ENCODE peak calls at places on chromosomes 6 and 20, in seven cellular contexts. E, Y, D, R, K, A and B are unnamed samples.

GRCh38 chr6:158286413-158286812 is 25.9 kb upstream of the TULP4 start:
- DNase-seq in E (no peak), A (no peak), Y (no peak), K (no peak), R (no peak), D (no peak), B (no peak)

GRCh38 chr6:142926494-142927273 is 18.3 kb downstream of the HIVEP2 start:
- DNase-seq in A (peak), D (peak), K (peak), R (no peak), Y (peak), E (peak), B (peak)

GRCh38 chr6:28537509-28538140 is 11.9 kb downstream of the GPX5 start:
- DNase-seq in E (peak), K (no peak), A (no peak), D (no peak), R (no peak), Y (no peak), B (no peak)

GRCh38 chr6:108841377-108841855 is 6.8 kb upstream of the ARMC2 start:
- DNase-seq in D (peak), E (no peak), R (no peak), Y (no peak), A (no peak), K (no peak), B (no peak)

GRCh38 chr6:139037490-139037889 is 8.9 kb downstream of the ABRACL start:
- DNase-seq in K (no peak), R (no peak), Y (no peak), D (no peak), E (no peak), A (no peak), B (no peak)

GRCh38 chr20:50679753-50680105 is 11.6 kb downstream of the RIPOR3 start:
- DNase-seq in Y (no peak), K (no peak), R (no peak), A (no peak), D (no peak), E (no peak), B (no peak)

GRCh38 chr6:56349196-56349595 is 101.8 kb upstream of the COL21A1 start:
- DNase-seq in R (no peak), Y (no peak), D (no peak), A (no peak), K (no peak), E (no peak), B (no peak)

GRCh38 chr6:17527076-17527475 is 73.0 kb upstream of the FAM8A1 start:
- DNase-seq in R (no peak), D (no peak), K (no peak), A (no peak), E (no peak), Y (no peak), B (no peak)

GRCh38 chr6:39496951-39497350 is 174.4 kb upstream of the KCNK16 start:
- DNase-seq in A (no peak), R (no peak), D (peak), K (no peak), Y (no peak), E (no peak), B (no peak)
- TF ChIP-seq CTCF in A (no peak), R (no peak), D (no peak), K (no peak), Y (no peak), E (no peak), B (no peak)

DNA sequence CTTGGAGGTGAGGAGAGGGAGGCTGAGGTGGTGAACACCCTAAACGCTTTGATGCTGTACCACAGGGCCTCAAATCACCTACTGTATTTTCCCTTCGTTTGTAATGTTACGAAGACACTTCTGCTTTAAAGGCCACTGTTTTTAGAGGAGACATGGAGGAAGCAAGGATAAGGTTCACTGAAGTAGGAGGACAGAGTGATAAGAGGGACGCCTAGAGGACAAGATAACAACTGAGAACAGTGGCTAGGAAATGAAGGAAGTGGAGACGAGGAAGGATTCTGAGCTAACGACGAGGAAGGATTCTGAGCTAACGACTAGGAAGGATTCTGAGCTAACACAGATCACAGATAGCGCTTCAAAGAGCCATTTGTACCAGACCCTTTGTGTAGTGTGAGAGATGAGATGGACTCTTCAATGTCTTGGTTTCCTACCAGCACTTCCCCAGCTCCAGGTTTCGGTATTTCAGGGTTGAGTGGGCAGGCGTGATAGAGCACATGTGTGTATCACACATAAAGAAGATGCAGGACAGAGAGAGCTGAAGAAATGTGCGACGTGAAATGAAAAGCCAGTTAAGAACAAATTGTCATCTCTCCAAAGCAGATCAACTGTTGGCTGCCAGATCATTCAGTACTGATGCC is 7.5 kb downstream of the SF3B5 start:
- DNase-seq in K (no peak), Y (no peak), R (no peak), D (no peak), E (no peak), A (no peak), B (no peak)
- TF ChIP-seq CTCF in K (no peak), Y (no peak), R (no peak), D (no peak), E (no peak), A (no peak), B (no peak)

GRCh38 chr20:34834459-34834893 is 9.0 kb upstream of the NCOA6 start:
- DNase-seq in D (no peak), R (no peak), A (no peak), Y (no peak), K (no peak), E (no peak), B (no peak)
- TF ChIP-seq CTCF in D (peak), R (no peak), A (peak), Y (peak), K (no peak), E (no peak), B (peak)

DNA sequence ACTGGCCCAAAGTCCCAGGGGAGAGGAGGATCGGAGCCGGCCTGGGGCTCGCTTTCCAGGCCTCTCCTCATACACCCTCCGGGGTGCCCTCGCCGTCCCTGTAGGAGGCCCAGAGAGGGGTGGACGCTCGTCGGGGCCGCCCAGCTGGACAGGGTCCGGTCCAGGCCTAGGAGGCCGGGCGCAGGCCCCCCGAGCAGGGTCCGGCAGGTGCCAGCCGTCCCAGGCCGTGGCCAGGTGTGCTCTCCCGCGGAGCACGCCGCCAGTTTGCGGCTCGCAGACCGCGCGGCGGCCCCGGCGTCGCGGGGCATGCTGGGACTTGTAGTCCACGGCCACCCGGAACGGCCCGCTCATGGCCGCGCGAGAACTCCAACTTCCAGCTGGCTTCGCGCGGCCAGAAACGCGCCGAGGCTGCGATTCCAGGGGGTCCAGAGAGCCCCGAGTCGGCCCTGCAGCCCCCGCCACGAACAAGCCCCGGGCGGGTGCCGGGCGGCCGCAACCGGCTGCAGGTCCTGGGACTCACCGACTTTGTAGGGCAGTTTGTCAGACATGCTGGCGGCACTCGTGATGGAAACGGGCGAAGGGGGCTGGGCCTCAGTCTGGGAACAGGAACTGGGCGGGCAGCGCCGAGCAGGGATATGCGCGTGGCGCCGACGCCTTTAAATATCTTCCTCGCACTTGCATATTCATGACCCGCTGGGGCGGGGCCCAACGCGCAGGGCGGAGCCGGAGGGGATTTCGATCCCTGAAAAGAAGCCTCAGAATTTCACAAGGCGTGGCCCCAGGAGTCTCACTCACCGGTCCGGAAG is at the start of gene AHCY:
- DNase-seq in R (peak), E (peak), A (peak), K (peak), Y (peak), D (peak), B (peak)
- TF ChIP-seq CTCF in R (no peak), E (no peak), A (peak), K (no peak), Y (no peak), D (no peak), B (peak)